ENCODE peak calls at places on chromosomes 1 and 21, in five cellular contexts. One of them, this sample, is unnamed. For H3K9me2 and H3K79me2, the result is how much of the 10 kb centered on the place peaks cover.

GRCh38 chr21:37564924-37565529 is 198.5 kb downstream of the DYRK1A start:
- DNase-seq in OCI-LY7: no peak
- DNase-seq in MM.1S: no peak
- DNase-seq in GM23338: no peak
- DNase-seq in hepatocyte: peak
- DNase-seq in this sample: no peak

GRCh38 chr1:16351449-16351993 is 759 bp downstream of the FBXO42 start:
- DNase-seq in OCI-LY7: peak
- DNase-seq in MM.1S: no peak
- DNase-seq in GM23338: peak
- DNase-seq in hepatocyte: peak
- DNase-seq in this sample: no peak

GRCh38 chr1:3908886-3909517 is 8.9 kb upstream of the C1orf174 start:
- DNase-seq in OCI-LY7: peak
- DNase-seq in MM.1S: no peak
- DNase-seq in GM23338: no peak
- DNase-seq in hepatocyte: no peak
- DNase-seq in this sample: no peak

GRCh38 chr1:17586172-17586963 is 46.9 kb downstream of the ARHGEF10L start:
- DNase-seq in OCI-LY7: no peak
- DNase-seq in MM.1S: no peak
- DNase-seq in GM23338: peak
- DNase-seq in hepatocyte: peak
- DNase-seq in this sample: no peak

GRCh38 chr1:151990856-151991198 is 2.8 kb downstream of the S100A10 start:
- DNase-seq in OCI-LY7: no peak
- DNase-seq in MM.1S: no peak
- DNase-seq in GM23338: no peak
- DNase-seq in hepatocyte: peak
- DNase-seq in this sample: peak

GRCh38 chr1:117312453-117313138 is 54.7 kb upstream of the MAN1A2 start:
- DNase-seq in OCI-LY7: peak
- DNase-seq in MM.1S: peak
- DNase-seq in GM23338: peak
- DNase-seq in hepatocyte: no peak
- DNase-seq in this sample: no peak

GRCh38 chr21:41601573-41602371 is 93.8 kb upstream of the TMPRSS2 start:
- DNase-seq in OCI-LY7: no peak
- DNase-seq in MM.1S: no peak
- DNase-seq in GM23338: no peak
- DNase-seq in hepatocyte: peak
- DNase-seq in this sample: no peak

GRCh38 chr1:38444311-38444710 is 397.7 kb upstream of the POU3F1 start:
- DNase-seq in OCI-LY7: no peak
- DNase-seq in MM.1S: no peak
- DNase-seq in GM23338: no peak
- DNase-seq in hepatocyte: no peak
- DNase-seq in this sample: no peak

GRCh38 chr1:217713223-217713622 is 82.1 kb downstream of the SPATA17 start:
- DNase-seq in OCI-LY7: no peak
- DNase-seq in MM.1S: no peak
- DNase-seq in GM23338: no peak
- DNase-seq in hepatocyte: no peak
- DNase-seq in this sample: peak

GRCh38 chr1:76862447-76862846 is 4.8 kb upstream of the ST6GALNAC5 start:
- DNase-seq in OCI-LY7: no peak
- DNase-seq in MM.1S: no peak
- DNase-seq in GM23338: no peak
- DNase-seq in hepatocyte: no peak
- DNase-seq in this sample: no peak

GRCh38 chr1:200506471-200506870 is 96.6 kb upstream of the ZNF281 start:
- DNase-seq in OCI-LY7: no peak
- DNase-seq in MM.1S: no peak
- DNase-seq in GM23338: no peak
- DNase-seq in hepatocyte: no peak
- DNase-seq in this sample: no peak

GRCh38 chr1:168907781-168908180 is 178.8 kb upstream of the DPT start:
- DNase-seq in OCI-LY7: no peak
- DNase-seq in MM.1S: no peak
- DNase-seq in GM23338: no peak
- DNase-seq in hepatocyte: no peak
- DNase-seq in this sample: no peak

GRCh38 chr1:213996320-213997022 is 8.7 kb downstream of the PROX1 start:
- DNase-seq in OCI-LY7: no peak
- DNase-seq in MM.1S: no peak
- DNase-seq in GM23338: no peak
- DNase-seq in hepatocyte: no peak
- DNase-seq in this sample: no peak

GRCh38 chr1:56931686-56932085 is 34.1 kb downstream of the C8B start:
- DNase-seq in OCI-LY7: no peak
- DNase-seq in MM.1S: no peak
- DNase-seq in GM23338: no peak
- DNase-seq in hepatocyte: no peak
- DNase-seq in this sample: no peak

GRCh38 chr1:2597441-2598328 is 11.1 kb downstream of the PRXL2B start:
- DNase-seq in OCI-LY7: no peak
- DNase-seq in MM.1S: no peak
- DNase-seq in GM23338: no peak
- DNase-seq in hepatocyte: no peak
- DNase-seq in this sample: peak

GRCh38 chr1:45205910-45206721 is at the start of gene ZSWIM5:
- DNase-seq in OCI-LY7: peak
- DNase-seq in MM.1S: peak
- DNase-seq in GM23338: peak
- DNase-seq in hepatocyte: peak
- DNase-seq in this sample: peak

GRCh38 chr1:203665986-203666385 is 39.4 kb downstream of the ATP2B4 start:
- DNase-seq in OCI-LY7: no peak
- DNase-seq in MM.1S: no peak
- DNase-seq in GM23338: no peak
- DNase-seq in hepatocyte: no peak
- DNase-seq in this sample: no peak

GRCh38 chr1:209150114-209150513 is 433.4 kb upstream of the CAMK1G start:
- DNase-seq in OCI-LY7: peak
- DNase-seq in MM.1S: peak
- DNase-seq in GM23338: peak
- DNase-seq in hepatocyte: peak
- DNase-seq in this sample: no peak

GRCh38 chr1:85599638-85600037 is 19.1 kb downstream of the CCN1 start:
- DNase-seq in OCI-LY7: no peak
- DNase-seq in MM.1S: no peak
- DNase-seq in GM23338: no peak
- DNase-seq in hepatocyte: no peak
- DNase-seq in this sample: no peak

GRCh38 chr1:162302246-162302645 is 74.4 kb downstream of the SPATA46 start:
- DNase-seq in OCI-LY7: no peak
- DNase-seq in MM.1S: no peak
- DNase-seq in GM23338: no peak
- DNase-seq in hepatocyte: no peak
- DNase-seq in this sample: no peak

GRCh38 chr1:156126043-156126700 is 11.7 kb downstream of the LMNA start:
- DNase-seq in OCI-LY7: peak
- DNase-seq in MM.1S: no peak
- DNase-seq in GM23338: peak
- DNase-seq in hepatocyte: peak
- DNase-seq in this sample: peak

GRCh38 chr1:169644298-169644697 is 14.4 kb upstream of the SELP start:
- DNase-seq in OCI-LY7: no peak
- DNase-seq in MM.1S: no peak
- DNase-seq in GM23338: no peak
- DNase-seq in hepatocyte: no peak
- DNase-seq in this sample: no peak

DNA sequence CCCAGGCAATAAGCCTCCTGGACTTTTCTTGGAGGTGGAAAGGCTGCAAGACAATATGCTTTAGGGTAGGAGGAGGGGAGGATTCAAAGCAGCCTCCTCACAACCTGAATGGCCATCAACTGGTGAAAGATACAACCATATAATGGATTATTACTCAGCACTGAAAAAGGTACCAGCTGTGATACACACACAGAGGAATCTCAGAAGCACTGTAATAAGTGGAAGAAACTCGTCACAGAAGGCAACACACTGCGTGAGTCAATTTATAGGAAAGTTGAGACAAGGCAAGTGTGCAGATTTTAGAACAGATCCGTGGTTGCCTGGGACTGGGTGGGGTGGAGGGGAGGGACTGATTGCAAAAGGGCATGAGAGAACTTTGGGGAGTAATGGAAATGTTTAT is 64.9 kb upstream of the ZBTB40 start:
- DNase-seq in OCI-LY7: no peak
- DNase-seq in MM.1S: no peak
- DNase-seq in GM23338: no peak
- DNase-seq in hepatocyte: no peak
- DNase-seq in this sample: no peak
- H3K9me2 ChIP-seq in OCI-LY7: under half
- H3K9me2 ChIP-seq in MM.1S: under half
- H3K9me2 ChIP-seq in GM23338: under half
- H3K9me2 ChIP-seq in hepatocyte: under half
- H3K9me2 ChIP-seq in this sample: under half

DNA sequence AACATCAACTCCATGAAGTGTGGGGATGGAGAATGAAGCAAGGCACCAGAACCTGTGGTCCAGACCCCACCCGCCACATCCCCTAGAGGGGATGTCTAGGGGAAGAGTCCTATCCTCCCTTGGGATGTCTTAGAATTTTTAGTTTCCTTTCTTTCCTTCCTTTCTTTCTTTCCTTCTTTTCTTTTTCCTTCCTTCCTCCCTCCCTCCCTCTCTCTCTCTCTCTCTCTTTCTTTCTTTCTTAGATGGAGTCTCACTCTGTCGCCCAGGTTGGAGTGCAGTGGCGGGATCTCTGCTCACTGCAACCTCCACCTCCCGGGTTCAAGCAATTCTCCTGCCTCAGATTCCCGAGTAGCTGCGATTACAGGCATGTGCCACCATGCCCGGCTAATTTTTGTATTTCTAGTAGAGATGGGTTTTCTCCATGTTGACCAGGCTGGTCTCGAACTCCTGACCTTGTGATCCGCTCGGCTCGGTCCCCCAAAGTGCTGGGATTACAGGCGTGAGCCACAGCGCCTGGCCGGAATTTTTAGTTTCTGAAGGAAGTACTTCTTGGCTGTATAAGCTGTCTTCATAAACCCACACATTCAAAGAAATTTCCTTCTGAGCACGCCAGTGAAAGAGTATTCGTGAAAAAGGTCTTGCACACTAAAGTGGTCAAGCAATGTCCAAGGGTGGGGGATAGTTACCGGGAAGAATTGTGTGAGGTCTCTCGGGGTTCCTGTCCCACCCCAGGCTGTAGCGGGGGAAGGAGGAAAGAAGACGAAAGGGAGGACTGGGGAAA is 20.8 kb upstream of the LEFTY2 start:
- DNase-seq in OCI-LY7: no peak
- DNase-seq in MM.1S: no peak
- DNase-seq in GM23338: no peak
- DNase-seq in hepatocyte: no peak
- DNase-seq in this sample: no peak
- H3K4me2 ChIP-seq in OCI-LY7: peak
- H3K4me2 ChIP-seq in MM.1S: peak
- H3K4me2 ChIP-seq in GM23338: no peak
- H3K4me2 ChIP-seq in hepatocyte: no peak
- H3K4me2 ChIP-seq in this sample: no peak

GRCh38 chr1:205950280-205950679 is 7.0 kb upstream of the SLC26A9 start:
- DNase-seq in OCI-LY7: no peak
- DNase-seq in MM.1S: no peak
- DNase-seq in GM23338: no peak
- DNase-seq in hepatocyte: no peak
- DNase-seq in this sample: no peak
- H3K79me2 ChIP-seq in OCI-LY7: under half
- H3K79me2 ChIP-seq in MM.1S: under half
- H3K79me2 ChIP-seq in GM23338: under half
- H3K79me2 ChIP-seq in hepatocyte: under half
- H3K79me2 ChIP-seq in this sample: under half

DNA sequence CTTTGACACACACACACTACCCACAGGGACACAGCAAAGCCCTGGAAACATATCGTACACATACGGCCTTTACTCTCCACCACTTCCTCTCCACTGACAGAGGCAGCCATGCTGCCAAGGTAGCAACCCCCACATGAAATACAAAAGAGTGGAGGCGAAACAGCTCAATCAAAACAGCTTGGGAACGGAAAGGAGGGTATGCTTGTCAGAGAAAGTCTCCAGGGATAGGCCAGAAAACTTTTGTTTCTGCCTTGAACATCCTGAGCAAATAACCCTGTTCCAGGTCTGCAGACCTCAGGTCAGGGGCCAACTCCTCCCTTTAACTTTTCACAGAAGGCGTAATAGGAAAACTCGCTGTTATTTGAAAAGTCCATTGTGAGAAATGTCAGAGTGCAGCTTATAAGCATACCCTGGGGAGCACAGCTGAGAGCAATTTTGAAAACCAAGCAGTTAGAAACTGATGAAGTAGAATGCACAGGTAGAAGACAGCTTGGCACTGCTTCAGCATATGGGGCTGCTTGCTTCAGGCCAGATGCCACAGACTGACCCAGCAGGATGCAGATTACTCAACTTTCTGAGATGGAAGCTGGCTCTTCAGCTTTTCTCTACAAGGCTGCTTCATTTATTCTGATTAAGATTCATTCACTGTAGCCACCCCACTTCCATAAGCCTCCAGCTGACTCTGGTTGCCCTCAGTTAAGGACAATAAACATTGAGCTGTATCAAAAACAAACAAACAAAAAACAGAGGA is 18.0 kb downstream of the KIAA0319L start:
- DNase-seq in OCI-LY7: no peak
- DNase-seq in MM.1S: peak
- DNase-seq in GM23338: no peak
- DNase-seq in hepatocyte: no peak
- DNase-seq in this sample: peak
- H3K9me2 ChIP-seq in OCI-LY7: under half
- H3K9me2 ChIP-seq in MM.1S: under half
- H3K9me2 ChIP-seq in GM23338: under half
- H3K9me2 ChIP-seq in hepatocyte: under half
- H3K9me2 ChIP-seq in this sample: under half

DNA sequence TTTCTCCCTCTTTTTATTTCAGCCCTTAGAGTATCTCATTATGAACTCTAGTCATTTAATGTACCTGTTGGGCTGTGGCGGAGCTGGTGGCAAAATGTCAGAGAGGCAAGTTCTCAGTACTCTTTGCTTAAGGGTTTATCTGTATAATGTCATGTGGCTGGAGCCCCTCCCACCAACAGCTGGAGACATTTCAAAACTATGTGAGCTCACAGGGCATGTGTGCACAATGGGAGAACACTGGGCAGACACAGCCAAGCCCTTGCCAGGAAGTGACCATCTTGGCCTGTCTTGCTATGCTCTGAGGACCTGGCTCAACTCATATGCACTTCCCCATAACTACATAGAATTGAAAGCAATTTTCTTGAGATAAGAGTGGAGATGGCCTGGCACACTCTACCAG is 296.4 kb downstream of the PTPRU start:
- DNase-seq in OCI-LY7: no peak
- DNase-seq in MM.1S: no peak
- DNase-seq in GM23338: no peak
- DNase-seq in hepatocyte: peak
- DNase-seq in this sample: no peak
- H3K4me2 ChIP-seq in OCI-LY7: no peak
- H3K4me2 ChIP-seq in MM.1S: no peak
- H3K4me2 ChIP-seq in GM23338: no peak
- H3K4me2 ChIP-seq in hepatocyte: no peak
- H3K4me2 ChIP-seq in this sample: no peak

GRCh38 chr1:67831850-67832513 is 1.3 kb downstream of the GNG12 start:
- DNase-seq in OCI-LY7: no peak
- DNase-seq in MM.1S: no peak
- DNase-seq in GM23338: peak
- DNase-seq in hepatocyte: peak
- DNase-seq in this sample: peak
- H3K79me2 ChIP-seq in OCI-LY7: under half
- H3K79me2 ChIP-seq in MM.1S: under half
- H3K79me2 ChIP-seq in GM23338: under half
- H3K79me2 ChIP-seq in hepatocyte: under half
- H3K79me2 ChIP-seq in this sample: half or more